ENCODE peak calls at places on chromosome 17, in six cellular contexts. W is suprapubic skin; Z is effector memory CD4-positive, alpha-beta T cell; T is PC-9; X is right lobe of liver; L is tibial nerve. A is an unnamed sample.

GRCh38 chr17:38534498-38534885 is 71.3 kb downstream of the SRCIN1 start:
- DNase-seq in W (no peak), Z (no peak), T (no peak), X (no peak), L (no peak), A (no peak)

GRCh38 chr17:77909236-77909635 is 49.3 kb upstream of the TNRC6C start:
- DNase-seq in W (no peak), Z (no peak), T (no peak), X (no peak), L (no peak), A (no peak)

GRCh38 chr17:9645858-9646555 is 690 bp downstream of the USP43 start:
- DNase-seq in W (peak), Z (no peak), T (peak), X (peak), L (no peak), A (no peak)

GRCh38 chr17:74877592-74878543 is 5.1 kb upstream of the FDXR start:
- DNase-seq in W (no peak), Z (no peak), T (peak), X (no peak), L (no peak), A (no peak)

GRCh38 chr17:80264793-80265075 is 4.1 kb downstream of the RNF213 start:
- DNase-seq in W (no peak), Z (no peak), T (no peak), X (no peak), L (no peak), A (no peak)

GRCh38 chr17:37506678-37507077 is 17.0 kb downstream of the DUSP14 start:
- DNase-seq in W (no peak), Z (no peak), T (no peak), X (no peak), L (no peak), A (no peak)

GRCh38 chr17:66542183-66542966 is 240.0 kb downstream of the PRKCA start:
- DNase-seq in W (no peak), Z (no peak), T (no peak), X (no peak), L (no peak), A (no peak)

GRCh38 chr17:4899341-4900230 is at the start of gene C17orf107:
- DNase-seq in W (peak), Z (peak), T (no peak), X (peak), L (peak), A (peak)

GRCh38 chr17:69539781-69540319 is 125.4 kb downstream of the MAP2K6 start:
- DNase-seq in W (no peak), Z (no peak), T (peak), X (no peak), L (no peak), A (no peak)

GRCh38 chr17:56994009-56994792 is 16.3 kb downstream of the SCPEP1 start:
- DNase-seq in W (no peak), Z (no peak), T (peak), X (no peak), L (no peak), A (no peak)

GRCh38 chr17:48438662-48439061 is 8.6 kb upstream of the SKAP1 start:
- DNase-seq in W (no peak), Z (no peak), T (no peak), X (no peak), L (no peak), A (no peak)

GRCh38 chr17:79806863-79807720 is 10.2 kb upstream of the CBX8 start:
- DNase-seq in W (no peak), Z (no peak), T (no peak), X (no peak), L (no peak), A (no peak)

GRCh38 chr17:36152639-36153120 is 23.8 kb downstream of the TBC1D3B start:
- DNase-seq in W (no peak), Z (no peak), T (no peak), X (no peak), L (no peak), A (no peak)

GRCh38 chr17:67365762-67366192 is 600 bp downstream of the PSMD12 start:
- DNase-seq in W (no peak), Z (no peak), T (peak), X (no peak), L (no peak), A (no peak)

GRCh38 chr17:70871180-70871818 is 702.0 kb downstream of the KCNJ2 start:
- DNase-seq in W (no peak), Z (no peak), T (no peak), X (no peak), L (no peak), A (no peak)

GRCh38 chr17:77455111-77455877 is 314.5 kb downstream of the SEC14L1 start:
- DNase-seq in W (no peak), Z (no peak), T (no peak), X (no peak), L (peak), A (no peak)

GRCh38 chr17:64056269-64057005 is 36.0 kb upstream of the ICAM2 start:
- DNase-seq in W (no peak), Z (no peak), T (peak), X (no peak), L (no peak), A (no peak)

GRCh38 chr17:8137645-8138342 is 13.9 kb upstream of the HES7 start:
- DNase-seq in W (no peak), Z (no peak), T (no peak), X (no peak), L (no peak), A (no peak)

GRCh38 chr17:80845121-80845862 is 146.3 kb upstream of the CHMP6 start:
- DNase-seq in W (no peak), Z (no peak), T (no peak), X (no peak), L (no peak), A (no peak)

GRCh38 chr17:68033636-68034451 is 1.7 kb upstream of the KPNA2 start:
- DNase-seq in W (no peak), Z (no peak), T (peak), X (no peak), L (no peak), A (no peak)

GRCh38 chr17:77769215-77769614 is 189.3 kb upstream of the TNRC6C start:
- DNase-seq in W (no peak), Z (no peak), T (no peak), X (no peak), L (no peak), A (no peak)

GRCh38 chr17:80152057-80152831 is 5.3 kb upstream of the EIF4A3 start:
- DNase-seq in W (no peak), Z (no peak), T (peak), X (no peak), L (no peak), A (no peak)

GRCh38 chr17:16925461-16926060 is 46.4 kb downstream of the TNFRSF13B start:
- DNase-seq in W (peak), Z (no peak), T (no peak), X (no peak), L (no peak), A (no peak)

GRCh38 chr17:81151039-81151677 is 14.1 kb upstream of the PVALEF start:
- DNase-seq in W (no peak), Z (no peak), T (no peak), X (peak), L (no peak), A (no peak)

GRCh38 chr17:76353004-76353598 is 615 bp downstream of the PRPSAP1 start:
- DNase-seq in W (no peak), Z (no peak), T (no peak), X (peak), L (no peak), A (no peak)

GRCh38 chr17:61468263-61468907 is 16.2 kb downstream of the TBX4 start:
- DNase-seq in W (no peak), Z (no peak), T (no peak), X (no peak), L (no peak), A (no peak)

GRCh38 chr17:35537569-35538209 is at the start of gene SLFN12L:
- DNase-seq in W (no peak), Z (no peak), T (no peak), X (no peak), L (no peak), A (no peak)

GRCh38 chr17:43853546-43853945 is 6.6 kb downstream of the CD300LG start:
- DNase-seq in W (no peak), Z (no peak), T (no peak), X (no peak), L (no peak), A (no peak)

GRCh38 chr17:27612160-27612767 is 18.7 kb upstream of the LGALS9 start:
- DNase-seq in W (no peak), Z (no peak), T (no peak), X (no peak), L (no peak), A (no peak)

GRCh38 chr17:22265807-22266206 is 573.5 kb downstream of the KCNJ18 start:
- DNase-seq in W (peak), Z (no peak), T (no peak), X (no peak), L (no peak), A (no peak)

GRCh38 chr17:80948961-80949450 is 42.6 kb upstream of the CHMP6 start:
- DNase-seq in W (no peak), Z (no peak), T (no peak), X (no peak), L (no peak), A (no peak)

GRCh38 chr17:15185625-15185991 is 79.5 kb downstream of the PMP22 start:
- DNase-seq in W (no peak), Z (no peak), T (no peak), X (no peak), L (no peak), A (no peak)

GRCh38 chr17:65430209-65430833 is 131.1 kb downstream of the AXIN2 start:
- DNase-seq in W (no peak), Z (no peak), T (no peak), X (no peak), L (no peak), A (no peak)

GRCh38 chr17:54982399-54982798 is 13.8 kb downstream of the STXBP4 start:
- DNase-seq in W (no peak), Z (no peak), T (no peak), X (no peak), L (no peak), A (no peak)

DNA sequence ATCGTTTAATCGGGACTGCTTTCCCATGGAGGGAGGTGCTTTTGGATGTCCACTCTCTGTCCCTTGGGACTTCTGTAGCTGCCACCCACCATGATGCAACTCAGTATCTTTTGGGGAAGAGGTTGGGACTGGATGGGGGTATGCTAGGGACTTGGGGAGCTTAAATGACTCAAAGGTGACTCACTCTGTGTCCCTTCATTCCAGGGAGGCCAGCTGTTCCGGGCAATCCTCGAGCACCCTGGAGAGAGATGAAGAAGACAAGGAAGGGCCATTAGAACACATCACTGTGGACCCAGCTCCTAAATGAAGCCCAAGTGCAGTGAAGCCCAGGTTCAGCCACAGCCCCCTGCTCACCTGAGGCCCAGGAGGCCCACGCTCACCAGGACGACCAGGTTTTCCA is 4.6 kb downstream of the COL1A1 start:
- DNase-seq in W (no peak), Z (no peak), T (peak), X (no peak), L (no peak), A (no peak)
- H3K27ac ChIP-seq in W (peak), Z (no peak), T (no peak), X (no peak), L (peak), A (no peak)

GRCh38 chr17:2511138-2511461 is 588 bp downstream of the METTL16 start:
- DNase-seq in W (no peak), Z (no peak), T (no peak), X (no peak), L (no peak), A (no peak)
- H3K27ac ChIP-seq in W (peak), Z (peak), T (peak), X (peak), L (peak), A (peak)

DNA sequence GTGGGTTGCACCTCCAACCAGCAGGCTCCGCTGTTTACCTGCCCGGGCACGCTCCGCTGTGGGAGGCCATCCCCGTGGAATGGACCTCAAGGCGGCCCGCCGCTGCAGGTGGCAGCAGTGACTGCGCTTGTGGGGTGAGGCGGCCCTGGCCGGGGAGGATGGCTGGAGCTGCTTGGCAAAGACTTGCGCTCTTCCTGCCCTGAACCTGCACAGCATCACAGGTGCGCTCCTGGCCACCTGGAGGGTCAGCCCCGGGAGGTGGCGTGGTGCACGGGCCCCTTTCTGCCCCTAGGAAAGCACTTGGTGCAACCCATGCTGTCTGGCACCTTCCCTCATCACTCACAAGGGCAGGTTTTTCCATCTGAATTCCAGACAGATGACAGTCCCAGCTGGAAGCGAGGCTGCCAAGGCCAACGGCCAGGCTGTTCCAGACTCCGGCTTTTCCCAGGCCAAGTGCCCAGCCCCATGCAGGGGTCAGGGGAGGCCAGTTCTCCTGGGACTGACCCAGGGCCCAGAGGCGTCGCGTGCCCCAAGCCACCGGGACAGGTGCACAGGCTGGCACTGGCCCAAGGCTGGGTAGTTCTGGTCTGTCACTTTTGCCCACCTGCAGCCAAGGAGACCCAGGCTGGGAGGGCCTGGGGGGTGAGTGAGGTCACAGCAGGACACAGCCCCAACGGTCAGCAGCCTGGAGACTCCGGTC is 13.3 kb downstream of the UTS2R start:
- DNase-seq in W (no peak), Z (no peak), T (peak), X (peak), L (peak), A (no peak)
- H3K27ac ChIP-seq in W (no peak), Z (no peak), T (no peak), X (peak), L (no peak), A (no peak)

DNA sequence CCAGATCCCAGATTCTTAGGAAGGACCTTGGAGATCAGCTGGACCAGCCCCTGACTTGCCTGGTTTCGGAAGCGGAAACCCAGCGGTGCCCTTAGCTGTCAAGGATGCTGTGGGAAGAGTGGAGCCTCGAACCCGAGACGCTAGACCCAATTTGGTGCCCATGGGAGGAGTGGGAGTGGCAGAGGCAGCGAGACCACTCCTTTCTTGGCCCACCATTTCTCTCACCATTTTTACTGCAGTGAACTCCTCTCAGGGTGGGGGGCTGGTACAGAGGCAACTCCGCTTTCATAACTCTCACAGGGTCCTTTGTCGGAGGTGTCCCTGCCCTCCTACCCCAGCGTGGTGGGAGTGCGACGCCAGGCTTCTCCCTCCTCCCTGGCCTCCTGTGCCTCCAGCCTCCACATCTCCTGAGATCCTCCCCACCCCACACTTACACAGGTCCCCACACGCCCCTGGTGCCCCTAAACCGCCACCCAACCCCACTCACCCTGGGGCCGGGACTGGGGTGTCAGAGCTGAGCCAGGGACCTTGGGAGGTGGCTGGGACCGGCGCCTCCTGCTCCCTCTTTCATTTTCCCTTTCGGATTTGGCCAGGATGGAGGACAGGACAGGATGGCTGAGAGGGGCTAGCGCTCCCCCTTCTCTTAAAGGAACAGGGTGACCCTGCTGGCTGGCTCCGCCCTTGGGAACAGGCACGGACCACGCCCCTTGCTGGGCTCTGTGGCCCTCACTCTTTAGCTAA is at the start of gene GJD3:
- DNase-seq in W (no peak), Z (no peak), T (no peak), X (no peak), L (no peak), A (no peak)
- H3K27ac ChIP-seq in W (no peak), Z (no peak), T (no peak), X (no peak), L (no peak), A (no peak)

GRCh38 chr17:20074001-20074400 is 64.8 kb downstream of the SPECC1 start:
- DNase-seq in W (no peak), Z (no peak), T (no peak), X (no peak), L (no peak), A (no peak)

GRCh38 chr17:20073056-20073979 is 64.2 kb downstream of the SPECC1 start:
- DNase-seq in W (no peak), Z (no peak), T (no peak), X (peak), L (peak), A (no peak)

GRCh38 chr17:20071824-20072691 is 62.9 kb downstream of the SPECC1 start:
- DNase-seq in W (no peak), Z (no peak), T (no peak), X (no peak), L (no peak), A (no peak)

GRCh38 chr17:20072692-20072992 is 63.5 kb downstream of the SPECC1 start:
- DNase-seq in W (no peak), Z (no peak), T (no peak), X (no peak), L (no peak), A (no peak)

GRCh38 chr17:20074489-20074888 is 65.3 kb downstream of the SPECC1 start:
- DNase-seq in W (no peak), Z (no peak), T (no peak), X (no peak), L (no peak), A (no peak)
- H3K27ac ChIP-seq in W (peak), Z (no peak), T (no peak), X (peak), L (no peak), A (peak)

GRCh38 chr17:45425984-45426413 is 6.7 kb downstream of the ARHGAP27 start:
- DNase-seq in W (no peak), Z (no peak), T (no peak), X (no peak), L (no peak), A (no peak)
- H3K27ac ChIP-seq in W (peak), Z (no peak), T (peak), X (no peak), L (no peak), A (no peak)

DNA sequence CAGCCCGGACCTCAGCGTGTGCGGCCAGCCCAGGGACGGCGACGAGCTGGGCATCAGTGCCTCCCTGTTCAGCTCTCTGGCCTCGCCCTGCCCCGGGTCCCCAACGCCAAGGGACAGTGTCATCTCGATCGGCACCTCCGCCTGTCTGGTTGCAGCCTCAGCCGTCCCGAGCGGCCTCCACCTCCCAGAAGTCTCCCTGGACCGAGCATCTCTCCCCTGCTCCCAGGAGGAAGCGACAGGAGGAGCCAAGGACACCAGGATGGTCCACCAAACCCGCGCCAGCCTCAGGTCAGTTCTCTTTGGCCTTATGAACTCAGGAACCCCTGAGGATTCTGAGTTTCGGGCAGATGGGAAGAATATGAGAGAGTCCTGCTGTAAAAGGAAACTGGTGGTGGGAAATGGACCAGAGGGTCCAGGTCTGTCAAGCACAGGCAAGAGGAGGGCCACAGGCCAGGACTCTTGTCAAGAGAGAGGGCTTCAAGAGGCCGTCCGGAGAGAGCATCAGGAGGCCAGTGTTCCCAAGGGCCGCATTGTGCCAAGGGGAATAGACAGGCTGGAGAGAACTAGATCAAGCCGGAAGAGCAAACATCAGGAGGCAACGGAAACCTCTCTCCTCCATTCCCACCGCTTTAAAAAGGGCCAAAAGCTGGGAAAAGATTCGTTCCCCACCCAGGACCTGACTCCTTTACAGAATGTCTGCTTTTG is 822 bp downstream of the HASPIN start:
- DNase-seq in W (no peak), Z (no peak), T (no peak), X (no peak), L (no peak), A (no peak)
- H3K27ac ChIP-seq in W (no peak), Z (no peak), T (no peak), X (no peak), L (peak), A (no peak)

A was measured in caudate nucleus.